ENCODE peak calls at places on chromosomes 3 and 15, in seven cellular contexts. S, H, X, V, P, C and R are unnamed samples.

GRCh38 chr3:190541008-190541407 is 27.1 kb downstream of the IL1RAP start:
- DNase-seq in S (peak; percentile 62), H (no peak), X (no peak), V (no peak), P (no peak), C (no peak), R (no peak)

GRCh38 chr3:191882289-191882688 is 421.3 kb downstream of the PYDC2 start:
- DNase-seq in S (peak; percentile 64), H (no peak), X (no peak), V (no peak), P (no peak), C (no peak), R (no peak)

GRCh38 chr3:128006061-128006470 is 46.2 kb upstream of the SEC61A1 start:
- DNase-seq in S (peak; percentile 67), H (no peak), X (no peak), V (no peak), P (no peak), C (no peak), R (peak; percentile 31)

GRCh38 chr15:69602921-69603320 is 150.3 kb downstream of the RPLP1 start:
- DNase-seq in S (no peak), H (no peak), X (no peak), V (no peak), P (no peak), C (no peak), R (no peak)

GRCh38 chr3:159824341-159824740 is 164.3 kb upstream of the IL12A start:
- DNase-seq in S (no peak), H (peak; percentile 63), X (no peak), V (no peak), P (no peak), C (no peak), R (no peak)

GRCh38 chr3:143040264-143040879 is 39.0 kb downstream of the U2SURP start:
- DNase-seq in S (peak; percentile 41), H (no peak), X (no peak), V (no peak), P (no peak), C (no peak), R (no peak)

GRCh38 chr15:23629234-23629805 is 18.3 kb downstream of the MAGEL2 start:
- DNase-seq in S (peak; percentile 62), H (no peak), X (no peak), V (no peak), P (no peak), C (no peak), R (no peak)

GRCh38 chr15:90184786-90185704 is 16.1 kb upstream of the SEMA4B start:
- DNase-seq in S (peak; percentile 83), H (no peak), X (peak; percentile 60), V (peak; percentile 76), P (no peak), C (peak; percentile 43), R (peak; percentile 72)

GRCh38 chr15:41861736-41862356 is 23.2 kb downstream of the PLA2G4B start:
- DNase-seq in S (no peak), H (no peak), X (no peak), V (no peak), P (no peak), C (no peak), R (no peak)

GRCh38 chr3:144182501-144182900 is 210.9 kb downstream of the DIPK2A start:
- DNase-seq in S (no peak), H (no peak), X (no peak), V (no peak), P (no peak), C (no peak), R (no peak)

GRCh38 chr3:44104668-44105321 is 136.9 kb upstream of the TOPAZ1 start:
- DNase-seq in S (no peak), H (peak; percentile 13), X (no peak), V (no peak), P (peak; percentile 40), C (no peak), R (no peak)

GRCh38 chr3:122671543-122671942 is 9.1 kb upstream of the PARP14 start:
- DNase-seq in S (no peak), H (no peak), X (no peak), V (no peak), P (no peak), C (no peak), R (no peak)

GRCh38 chr3:192957441-192957951 is 39.8 kb upstream of the MB21D2 start:
- DNase-seq in S (no peak), H (peak; percentile 74), X (no peak), V (peak; percentile 29), P (peak; percentile 15), C (no peak), R (no peak)

GRCh38 chr3:99330924-99331532 is 307.4 kb upstream of the COL8A1 start:
- DNase-seq in S (no peak), H (no peak), X (no peak), V (no peak), P (no peak), C (no peak), R (no peak)

GRCh38 chr15:58433597-58434333 is 2.0 kb downstream of the LIPC start:
- DNase-seq in S (no peak), H (no peak), X (no peak), V (no peak), P (no peak), C (no peak), R (peak; percentile 24)

GRCh38 chr15:40471105-40471777 is 457 bp downstream of the CHST14 start:
- DNase-seq in S (peak; percentile 53), H (no peak), X (no peak), V (peak; percentile 39), P (no peak), C (no peak), R (peak; percentile 39)

GRCh38 chr3:170476291-170476690 is 57.6 kb downstream of the CLDN11 start:
- DNase-seq in S (no peak), H (no peak), X (no peak), V (no peak), P (no peak), C (no peak), R (no peak)

DNA sequence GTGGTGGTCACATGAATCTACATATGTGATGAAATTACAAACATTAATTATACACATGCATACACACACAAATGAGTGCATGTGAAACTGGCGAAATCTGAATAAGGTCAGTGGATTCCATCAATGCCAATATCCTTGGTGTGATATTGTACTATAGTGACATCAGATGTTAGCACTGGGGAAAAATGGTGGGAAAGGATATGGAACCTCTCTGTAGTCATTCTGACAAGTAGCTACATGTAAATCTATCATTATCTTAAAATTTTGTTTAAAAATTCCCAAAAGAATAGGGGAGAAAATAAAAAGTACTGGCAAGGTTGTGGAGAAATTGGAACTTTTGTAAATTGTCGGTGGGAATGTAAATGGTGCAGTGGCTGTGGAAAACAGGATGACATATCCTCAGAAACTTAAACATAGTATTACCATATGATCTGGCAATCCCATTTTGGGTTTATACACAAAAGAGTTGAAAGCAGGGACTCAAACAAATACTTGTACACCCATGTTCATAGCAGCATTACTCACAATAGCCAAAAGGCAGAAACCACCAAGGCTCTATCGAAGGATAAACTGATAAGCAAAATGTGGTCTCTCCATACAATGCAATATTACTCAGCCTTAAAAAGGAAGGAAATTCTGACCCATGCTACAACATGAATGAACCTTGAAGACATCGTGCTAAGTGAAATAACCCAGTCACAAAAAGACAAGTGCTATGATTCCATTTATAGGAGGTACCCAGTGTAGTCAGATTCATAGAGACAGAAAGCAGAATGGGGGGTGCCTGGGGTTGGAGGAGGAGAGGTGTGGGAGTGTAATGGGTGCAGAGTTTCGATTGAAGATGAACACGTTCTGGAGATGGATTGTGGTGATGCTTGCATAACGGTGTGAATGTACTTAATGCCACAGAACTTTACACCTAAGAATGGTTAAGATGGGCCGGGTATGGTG is 25.3 kb upstream of the HRH1 start:
- DNase-seq in S (no peak), H (no peak), X (no peak), V (no peak), P (no peak), C (no peak), R (no peak)
- TF ChIP-seq CTCF in S (no peak), H (no peak), X (no peak), V (no peak), P (no peak), C (no peak), R (no peak)

DNA sequence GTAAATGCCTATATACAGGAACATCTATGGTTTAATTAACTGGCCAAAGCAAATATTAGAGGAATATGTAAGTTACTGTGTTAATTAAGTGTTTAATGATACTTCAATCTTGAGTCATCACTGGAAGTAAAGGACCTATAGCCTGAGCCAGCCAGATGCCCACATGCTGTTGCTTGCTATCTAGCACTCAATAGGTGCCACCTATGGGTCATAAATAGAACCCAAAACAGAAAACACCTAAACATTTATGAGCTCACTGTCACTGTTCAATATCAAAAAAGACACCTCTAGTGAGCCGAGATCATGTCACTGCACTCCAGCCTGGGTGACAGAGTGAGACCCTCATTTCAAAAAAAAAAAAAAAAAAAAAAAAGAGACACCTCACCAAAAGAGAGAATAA is 48.4 kb upstream of the IP6K2 start:
- DNase-seq in S (peak; percentile 15), H (no peak), X (no peak), V (no peak), P (no peak), C (no peak), R (no peak)
- TF ChIP-seq CTCF in S (peak; percentile 36), H (peak; percentile 11), X (peak; percentile 28), V (no peak), P (peak; percentile 10), C (no peak), R (no peak)

DNA sequence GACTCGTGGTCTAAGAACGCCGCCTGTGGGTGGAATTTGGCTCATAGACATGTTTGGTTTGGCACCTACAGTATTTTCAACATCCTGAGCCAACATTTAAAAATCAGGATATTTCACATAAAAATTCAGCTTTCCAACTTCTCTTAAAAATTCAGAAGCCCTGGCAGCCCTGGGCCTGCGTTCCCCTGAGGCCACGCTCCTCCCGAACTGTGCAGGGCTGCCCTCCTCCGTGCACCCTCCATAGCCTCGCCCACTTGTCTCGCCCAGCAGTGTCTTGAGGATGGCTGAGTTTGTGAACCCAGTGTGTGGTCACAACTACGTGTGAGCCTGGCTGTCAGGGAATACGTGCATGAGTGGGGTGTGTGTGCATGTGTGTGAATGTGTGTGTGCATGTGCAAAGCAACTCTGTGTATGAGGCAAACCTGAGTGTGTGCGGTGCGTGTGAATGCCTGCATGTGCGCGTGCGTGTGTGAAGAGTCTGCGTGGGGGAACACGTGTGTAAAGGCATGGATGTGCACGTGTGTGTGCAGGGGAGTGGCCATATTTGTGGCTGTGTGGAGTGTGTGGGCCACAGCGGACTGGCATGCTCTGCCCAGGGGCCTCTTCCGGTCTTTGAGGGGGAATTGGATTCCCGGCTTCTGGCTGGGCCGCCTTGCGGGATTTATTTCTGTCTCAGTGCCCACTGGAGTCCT is 30.9 kb downstream of the PTH1R start:
- DNase-seq in S (no peak), H (no peak), X (no peak), V (peak; percentile 22), P (no peak), C (no peak), R (no peak)
- TF ChIP-seq CTCF in S (peak; percentile 23), H (peak; percentile 39), X (no peak), V (no peak), P (peak; percentile 15), C (no peak), R (no peak)

DNA sequence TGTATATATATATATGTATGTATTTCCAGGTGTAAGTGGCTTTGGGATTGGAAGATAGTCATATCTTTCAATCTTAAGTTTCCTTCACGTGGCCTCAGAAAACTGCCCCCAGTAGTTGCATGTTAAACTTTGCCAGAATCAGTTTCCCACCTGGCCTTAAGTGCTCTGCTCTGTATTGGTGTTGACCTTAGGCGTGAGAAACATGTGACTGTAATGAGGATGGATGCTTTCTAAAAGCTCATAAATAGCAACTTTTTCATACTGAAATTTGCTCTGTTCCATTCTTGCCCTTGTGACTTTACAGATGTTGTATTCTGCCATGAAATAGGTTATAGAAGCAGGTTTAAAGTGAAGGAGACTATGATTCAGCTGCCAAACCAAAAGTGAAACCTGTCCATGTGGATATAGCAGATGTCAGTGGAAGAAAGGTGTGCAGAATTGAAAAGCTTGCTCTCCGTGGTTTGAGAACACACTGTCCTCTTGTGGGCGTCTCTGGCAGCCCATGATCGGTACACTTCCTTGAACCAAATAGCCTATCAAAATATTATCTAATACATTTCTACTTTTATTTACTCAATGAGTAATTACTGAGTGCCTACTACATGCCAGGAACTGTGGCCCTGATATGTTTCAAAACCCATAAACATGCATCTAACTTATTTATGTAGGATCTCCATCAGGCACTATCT is 15.8 kb downstream of the SCG5 start:
- DNase-seq in S (no peak), H (no peak), X (no peak), V (no peak), P (no peak), C (peak; percentile 40), R (no peak)
- TF ChIP-seq CTCF in S (no peak), H (no peak), X (no peak), V (no peak), P (no peak), C (no peak), R (no peak)